ENCODE peak calls at places on chromosomes 5 and 9, in four cellular contexts. Q is K562, F is Peyer's patch, N is HCT116. I is an unnamed sample.

GRCh38 chr5:142900926-142901325 is 130.7 kb downstream of the ARHGAP26 start:
- DNase-seq in Q (no peak), F (no peak), N (no peak), I (no peak)

GRCh38 chr9:14866200-14866749 is 44.0 kb downstream of the FREM1 start:
- DNase-seq in Q (no peak), F (no peak), N (no peak), I (no peak)

GRCh38 chr5:31854625-31855526 is 215.9 kb downstream of the PDZD2 start:
- DNase-seq in Q (no peak), F (peak), N (no peak), I (peak)

GRCh38 chr9:99019523-99020331 is 76.0 kb downstream of the COL15A1 start:
- DNase-seq in Q (no peak), F (no peak), N (no peak), I (no peak)

GRCh38 chr9:105313238-105313637 is 68.8 kb downstream of the SLC44A1 start:
- DNase-seq in Q (no peak), F (no peak), N (no peak), I (no peak)

GRCh38 chr9:120532475-120532874 is 47.5 kb downstream of the CDK5RAP2 start:
- DNase-seq in Q (no peak), F (peak), N (peak), I (no peak)

GRCh38 chr5:93078082-93079038 is 502.7 kb downstream of the NR2F1-AS1 start:
- DNase-seq in Q (no peak), F (no peak), N (peak), I (peak)

GRCh38 chr5:149015561-149015960 is 47.3 kb downstream of the SH3TC2 start:
- DNase-seq in Q (no peak), F (no peak), N (no peak), I (no peak)

GRCh38 chr5:173974688-173975239 is 14.2 kb upstream of the C5orf47 start:
- DNase-seq in Q (no peak), F (no peak), N (no peak), I (no peak)

GRCh38 chr9:16044116-16044881 is 491.5 kb downstream of the CCDC171 start:
- DNase-seq in Q (no peak), F (no peak), N (no peak), I (no peak)

GRCh38 chr9:96109718-96110351 is 192.1 kb downstream of the HSD17B3 start:
- DNase-seq in Q (no peak), F (no peak), N (no peak), I (no peak)

GRCh38 chr5:42467572-42467971 is 44.3 kb downstream of the GHR start:
- DNase-seq in Q (no peak), F (no peak), N (no peak), I (no peak)

GRCh38 chr9:89797970-89798369 is 193.2 kb downstream of the GADD45G start:
- DNase-seq in Q (no peak), F (no peak), N (no peak), I (no peak)

GRCh38 chr5:15752886-15753285 is 252.9 kb downstream of the FBXL7 start:
- DNase-seq in Q (no peak), F (no peak), N (no peak), I (no peak)

GRCh38 chr5:127899214-127899610 is 184.4 kb upstream of the SLC12A2 start:
- DNase-seq in Q (no peak), F (no peak), N (no peak), I (no peak)

GRCh38 chr9:21615446-21615845 is 133.3 kb upstream of the IFNE start:
- DNase-seq in Q (no peak), F (no peak), N (no peak), I (no peak)
- H3K27ac ChIP-seq in Q (no peak), F (no peak), N (peak), I (no peak)

DNA sequence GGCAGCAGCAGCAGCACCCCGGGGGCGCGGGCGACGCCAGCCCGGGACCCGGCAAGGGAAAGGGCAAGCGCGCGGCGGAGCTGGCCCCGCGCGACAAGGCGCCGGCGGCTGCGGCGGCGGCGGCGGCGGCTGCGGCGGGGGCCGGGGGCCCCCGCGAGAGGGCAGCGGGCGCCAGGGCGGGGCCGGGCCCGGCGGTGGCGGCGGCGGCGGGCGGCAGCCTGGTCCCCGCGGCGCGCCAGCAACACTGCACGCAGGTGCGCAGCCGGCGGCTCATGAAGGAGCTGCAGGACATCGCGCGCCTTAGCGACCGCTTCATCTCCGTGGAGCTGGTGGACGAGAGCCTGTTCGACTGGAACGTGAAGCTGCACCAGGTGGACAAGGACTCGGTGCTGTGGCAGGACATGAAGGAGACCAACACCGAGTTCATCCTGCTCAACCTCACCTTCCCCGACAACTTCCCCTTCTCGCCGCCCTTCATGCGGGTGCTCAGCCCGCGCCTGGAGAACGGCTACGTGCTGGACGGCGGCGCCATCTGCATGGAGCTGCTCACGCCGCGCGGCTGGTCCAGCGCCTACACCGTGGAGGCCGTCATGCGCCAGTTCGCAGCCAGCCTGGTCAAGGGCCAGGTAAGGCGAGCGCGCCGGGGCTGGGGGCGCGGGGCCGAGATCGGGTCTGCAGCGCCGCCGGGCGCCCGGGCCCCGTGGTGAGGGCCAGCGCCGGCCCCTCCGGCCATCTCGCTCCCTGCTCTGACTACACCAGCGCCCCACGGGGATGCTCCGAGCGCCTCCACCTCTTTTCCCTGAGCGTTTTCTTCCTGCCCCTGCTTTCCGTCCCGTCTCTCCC is at the start of gene UBE2QL1:
- DNase-seq in Q (peak), F (no peak), N (no peak), I (peak)
- H3K4me3 ChIP-seq in Q (no peak), F (peak), N (no peak), I (peak)

GRCh38 chr5:158593925-158594324 is 505.8 kb downstream of the EBF1 start:
- DNase-seq in Q (no peak), F (no peak), N (no peak), I (no peak)
- TF ChIP-seq CTCF in Q (no peak), F (no peak), N (no peak), I (no peak)

DNA sequence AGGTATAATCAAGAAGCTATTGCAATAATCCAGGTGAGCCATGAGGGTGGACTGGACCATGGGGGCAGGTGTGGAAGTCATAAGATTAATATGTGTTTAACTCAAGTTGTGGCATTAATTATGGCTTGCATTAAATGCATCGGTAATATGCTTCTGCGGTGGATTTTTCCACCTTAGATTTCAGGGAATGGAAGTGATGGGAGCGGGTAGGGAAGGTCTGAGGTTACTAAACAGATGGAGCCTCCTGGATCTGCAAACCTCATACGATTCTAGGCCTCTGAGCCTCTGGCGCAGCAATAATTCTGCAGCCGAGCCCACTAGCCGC is 286 bp upstream of the ZNF483 start:
- DNase-seq in Q (no peak), F (no peak), N (no peak), I (no peak)
- H3K27ac ChIP-seq in Q (no peak), F (no peak), N (no peak), I (no peak)

GRCh38 chr9:36398745-36399144 is 1.3 kb downstream of the RNF38 start:
- DNase-seq in Q (no peak), F (no peak), N (no peak), I (no peak)
- H3K4me3 ChIP-seq in Q (peak), F (no peak), N (no peak), I (no peak)

GRCh38 chr9:90916147-90916734 is 114.6 kb downstream of the SYK start:
- DNase-seq in Q (no peak), F (no peak), N (no peak), I (no peak)
- TF ChIP-seq CTCF in Q (no peak), F (no peak), N (no peak), I (no peak)

DNA sequence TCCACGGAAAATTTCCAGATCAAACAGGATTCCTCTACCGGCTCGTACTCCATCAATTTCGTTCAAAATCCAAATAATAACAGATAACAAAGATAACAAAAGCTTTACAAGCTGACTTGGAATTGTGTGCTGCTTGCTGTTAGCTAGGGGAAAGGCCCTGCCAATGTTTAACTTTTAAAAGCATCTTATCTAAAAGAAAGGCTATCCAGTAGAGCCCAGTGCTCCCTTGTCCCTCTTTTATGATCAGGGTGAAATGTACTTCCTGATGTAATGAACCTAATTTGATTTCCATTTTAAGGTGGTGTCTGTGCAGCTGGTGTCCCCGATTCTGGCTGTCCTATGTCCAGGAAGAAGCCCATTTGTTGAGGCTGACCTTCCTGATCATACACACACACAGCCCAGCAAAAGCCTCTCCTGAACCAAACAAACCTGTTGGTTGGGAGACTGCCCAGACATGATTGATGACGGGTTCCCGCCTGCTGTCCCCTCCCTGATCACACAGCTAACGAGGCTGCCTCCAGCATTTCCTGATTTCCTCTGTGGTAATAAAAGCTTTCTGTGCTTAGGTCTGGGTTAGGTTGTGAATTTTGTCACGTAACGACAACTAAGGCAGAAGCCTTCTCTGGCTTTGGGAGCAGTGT is 54.2 kb downstream of the PWWP2A start:
- DNase-seq in Q (no peak), F (peak), N (no peak), I (no peak)
- H3K27ac ChIP-seq in Q (no peak), F (peak), N (no peak), I (no peak)